ENCODE peak calls at places on chromosomes 11 and 22, in eight cellular contexts. One of them, this sample, is unnamed.

GRCh38 chr11:4559527-4560440 is 14.8 kb downstream of the OR52M1 start:
- DNase-seq in gastrocnemius medialis: no peak
- DNase-seq in K562: no peak
- DNase-seq in tibial artery: no peak
- DNase-seq in heart left ventricle: no peak
- DNase-seq in hepatocyte: no peak
- DNase-seq in kidney: no peak
- DNase-seq in right atrium auricular region: no peak
- DNase-seq in this sample: no peak

GRCh38 chr11:8102965-8103364 is 22.0 kb downstream of the TUB start:
- DNase-seq in heart left ventricle: no peak
- DNase-seq in tibial artery: no peak
- DNase-seq in hepatocyte: no peak
- DNase-seq in kidney: no peak
- DNase-seq in K562: no peak
- DNase-seq in right atrium auricular region: no peak
- DNase-seq in gastrocnemius medialis: no peak
- DNase-seq in this sample: no peak

GRCh38 chr11:82557274-82557673 is 176.4 kb downstream of the FAM181B start:
- DNase-seq in heart left ventricle: peak; percentile 54
- DNase-seq in tibial artery: peak; percentile 66
- DNase-seq in kidney: no peak
- DNase-seq in hepatocyte: no peak
- DNase-seq in right atrium auricular region: no peak
- DNase-seq in K562: no peak
- DNase-seq in gastrocnemius medialis: no peak
- DNase-seq in this sample: peak; percentile 59

GRCh38 chr11:30488304-30488998 is 97.7 kb downstream of the MPPED2 start:
- DNase-seq in right atrium auricular region: no peak
- DNase-seq in hepatocyte: peak; percentile 80
- DNase-seq in heart left ventricle: no peak
- DNase-seq in K562: no peak
- DNase-seq in gastrocnemius medialis: peak; percentile 57
- DNase-seq in tibial artery: no peak
- DNase-seq in kidney: no peak
- DNase-seq in this sample: no peak

GRCh38 chr11:111358038-111359001 is 20.8 kb downstream of the POU2AF1 start:
- DNase-seq in tibial artery: no peak
- DNase-seq in kidney: peak; percentile 72
- DNase-seq in right atrium auricular region: no peak
- DNase-seq in K562: no peak
- DNase-seq in heart left ventricle: no peak
- DNase-seq in gastrocnemius medialis: no peak
- DNase-seq in hepatocyte: no peak
- DNase-seq in this sample: no peak

GRCh38 chr11:64918056-64918455 is 1.0 kb upstream of the ATG2A start:
- DNase-seq in right atrium auricular region: no peak
- DNase-seq in hepatocyte: peak; percentile 67
- DNase-seq in heart left ventricle: no peak
- DNase-seq in kidney: no peak
- DNase-seq in gastrocnemius medialis: no peak
- DNase-seq in tibial artery: no peak
- DNase-seq in K562: no peak
- DNase-seq in this sample: no peak

GRCh38 chr11:65304613-65305012 is 10.1 kb upstream of the CDC42EP2 start:
- DNase-seq in hepatocyte: no peak
- DNase-seq in heart left ventricle: no peak
- DNase-seq in tibial artery: no peak
- DNase-seq in gastrocnemius medialis: no peak
- DNase-seq in right atrium auricular region: no peak
- DNase-seq in K562: no peak
- DNase-seq in kidney: no peak
- DNase-seq in this sample: no peak

GRCh38 chr11:78253797-78254196 is 65.1 kb downstream of the USP35 start:
- DNase-seq in tibial artery: no peak
- DNase-seq in kidney: no peak
- DNase-seq in right atrium auricular region: no peak
- DNase-seq in K562: no peak
- DNase-seq in heart left ventricle: no peak
- DNase-seq in hepatocyte: no peak
- DNase-seq in gastrocnemius medialis: no peak
- DNase-seq in this sample: no peak

GRCh38 chr11:67522338-67522737 is 908 bp downstream of the CABP2 start:
- DNase-seq in K562: no peak
- DNase-seq in right atrium auricular region: no peak
- DNase-seq in kidney: peak; percentile 59
- DNase-seq in hepatocyte: no peak
- DNase-seq in gastrocnemius medialis: no peak
- DNase-seq in heart left ventricle: no peak
- DNase-seq in tibial artery: no peak
- DNase-seq in this sample: no peak

GRCh38 chr22:48968201-48968959 is 859.3 kb downstream of the BRD1 start:
- DNase-seq in right atrium auricular region: peak; percentile 34
- DNase-seq in gastrocnemius medialis: no peak
- DNase-seq in K562: no peak
- DNase-seq in tibial artery: no peak
- DNase-seq in kidney: no peak
- DNase-seq in hepatocyte: peak; percentile 74
- DNase-seq in heart left ventricle: no peak
- DNase-seq in this sample: no peak

GRCh38 chr11:529740-530411 is 5.5 kb downstream of the HRAS start:
- DNase-seq in tibial artery: no peak
- DNase-seq in heart left ventricle: no peak
- DNase-seq in K562: no peak
- DNase-seq in kidney: no peak
- DNase-seq in hepatocyte: peak; percentile 5
- DNase-seq in right atrium auricular region: no peak
- DNase-seq in gastrocnemius medialis: no peak
- DNase-seq in this sample: no peak

GRCh38 chr11:121645596-121645995 is 192.8 kb upstream of the SORL1-AS1 start:
- DNase-seq in gastrocnemius medialis: no peak
- DNase-seq in right atrium auricular region: no peak
- DNase-seq in hepatocyte: no peak
- DNase-seq in heart left ventricle: no peak
- DNase-seq in tibial artery: no peak
- DNase-seq in K562: no peak
- DNase-seq in kidney: no peak
- DNase-seq in this sample: no peak

GRCh38 chr11:95364324-95365295 is 133.6 kb upstream of the SESN3 start:
- DNase-seq in tibial artery: no peak
- DNase-seq in hepatocyte: peak; percentile 30
- DNase-seq in right atrium auricular region: no peak
- DNase-seq in heart left ventricle: no peak
- DNase-seq in K562: no peak
- DNase-seq in gastrocnemius medialis: no peak
- DNase-seq in kidney: no peak
- DNase-seq in this sample: no peak

GRCh38 chr11:133072366-133072765 is 459.9 kb downstream of the OPCML start:
- DNase-seq in tibial artery: no peak
- DNase-seq in K562: no peak
- DNase-seq in kidney: no peak
- DNase-seq in gastrocnemius medialis: no peak
- DNase-seq in hepatocyte: no peak
- DNase-seq in right atrium auricular region: no peak
- DNase-seq in heart left ventricle: no peak
- DNase-seq in this sample: no peak

GRCh38 chr11:33827206-33827605 is 52.9 kb upstream of the FBXO3 start:
- DNase-seq in heart left ventricle: no peak
- DNase-seq in right atrium auricular region: no peak
- DNase-seq in tibial artery: no peak
- DNase-seq in K562: no peak
- DNase-seq in hepatocyte: no peak
- DNase-seq in gastrocnemius medialis: no peak
- DNase-seq in kidney: no peak
- DNase-seq in this sample: no peak

GRCh38 chr11:69696749-69697488 is 6.9 kb downstream of the FGF19 start:
- DNase-seq in right atrium auricular region: no peak
- DNase-seq in heart left ventricle: no peak
- DNase-seq in K562: no peak
- DNase-seq in hepatocyte: no peak
- DNase-seq in gastrocnemius medialis: no peak
- DNase-seq in tibial artery: no peak
- DNase-seq in kidney: no peak
- DNase-seq in this sample: no peak

GRCh38 chr22:43878079-43878795 is 13.6 kb downstream of the PNPLA5 start:
- DNase-seq in gastrocnemius medialis: no peak
- DNase-seq in right atrium auricular region: no peak
- DNase-seq in kidney: peak; percentile 22
- DNase-seq in heart left ventricle: no peak
- DNase-seq in K562: no peak
- DNase-seq in hepatocyte: no peak
- DNase-seq in tibial artery: no peak
- DNase-seq in this sample: no peak

DNA sequence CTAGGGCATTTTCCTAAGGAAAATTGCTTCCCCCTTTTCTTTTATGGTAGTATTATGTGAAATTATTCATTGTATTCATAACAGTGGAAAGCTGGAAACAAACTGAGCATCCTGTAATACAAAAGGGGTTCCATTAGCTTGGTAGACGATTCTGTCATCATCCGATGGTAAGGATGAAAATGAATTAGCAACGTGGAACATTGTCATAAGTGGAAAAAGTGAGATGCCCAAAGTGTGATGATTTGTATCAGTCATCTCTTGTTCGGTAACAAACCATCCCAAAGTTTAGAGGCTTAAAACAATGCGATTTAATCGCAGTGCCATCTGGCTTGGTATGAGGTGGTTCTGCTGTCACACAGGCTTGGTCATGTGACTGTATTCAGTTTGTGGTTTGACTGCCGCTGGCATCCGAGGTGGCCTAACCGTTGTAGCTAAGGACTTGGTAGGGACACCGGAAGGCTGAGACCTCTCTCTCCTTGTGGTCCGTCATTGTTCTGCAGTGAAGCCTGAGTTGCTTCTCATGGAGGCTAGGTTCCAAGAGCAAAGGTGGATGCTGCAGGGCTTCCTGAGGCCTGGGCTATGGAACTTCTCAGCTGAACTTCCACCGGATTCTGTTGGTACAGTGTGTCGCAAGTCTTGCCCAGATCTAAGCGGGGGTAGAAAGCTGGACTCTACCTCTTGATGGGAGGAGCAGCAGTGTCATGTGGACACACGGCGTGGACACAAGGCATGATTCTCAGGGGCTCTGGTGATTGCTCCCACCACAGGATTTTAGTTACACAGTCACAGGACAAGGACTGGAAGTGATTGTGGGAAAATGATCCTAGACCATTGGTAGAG is 36.2 kb downstream of the BCR start:
- DNase-seq in hepatocyte: no peak
- DNase-seq in heart left ventricle: no peak
- DNase-seq in gastrocnemius medialis: no peak
- DNase-seq in K562: peak; percentile 53
- DNase-seq in tibial artery: no peak
- DNase-seq in kidney: peak; percentile 25
- DNase-seq in right atrium auricular region: no peak
- DNase-seq in this sample: peak; percentile 48
- H3K27ac ChIP-seq in hepatocyte: peak overlapping the region; percentile 70
- H3K27ac ChIP-seq in heart left ventricle: peak overlapping the region; percentile 23
- H3K27ac ChIP-seq in gastrocnemius medialis: no peak overlapping the region
- H3K27ac ChIP-seq in K562: no peak overlapping the region
- H3K27ac ChIP-seq in tibial artery: peak overlapping the region; percentile 43
- H3K27ac ChIP-seq in kidney: peak overlapping the region; percentile 71
- H3K27ac ChIP-seq in right atrium auricular region: peak overlapping the region; percentile 32
- H3K27ac ChIP-seq in this sample: peak overlapping the region; percentile 58

DNA sequence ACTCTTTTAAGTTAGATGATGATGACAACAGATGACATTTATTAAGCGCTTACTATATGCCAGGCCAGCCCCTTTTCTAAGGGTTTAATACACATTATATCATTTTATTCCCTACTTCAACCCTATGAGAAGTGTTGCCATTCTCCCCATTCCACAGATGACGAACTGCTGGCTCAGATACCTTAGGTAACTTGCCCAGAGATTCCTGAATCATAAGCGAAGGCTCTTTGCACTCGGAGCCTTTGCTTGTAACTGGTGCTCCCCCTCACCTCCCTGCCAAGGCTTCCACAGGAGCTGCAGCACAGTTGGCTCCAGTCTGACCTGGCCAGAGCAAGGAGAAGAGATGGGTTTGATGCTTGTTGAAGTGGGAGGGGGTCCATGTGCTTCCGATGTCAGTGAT is 43.0 kb downstream of the DBX1 start:
- DNase-seq in tibial artery: no peak
- DNase-seq in hepatocyte: no peak
- DNase-seq in K562: no peak
- DNase-seq in right atrium auricular region: no peak
- DNase-seq in heart left ventricle: no peak
- DNase-seq in gastrocnemius medialis: no peak
- DNase-seq in kidney: no peak
- DNase-seq in this sample: no peak
- TF ChIP-seq CTCF in tibial artery: no peak
- TF ChIP-seq CTCF in hepatocyte: no peak
- TF ChIP-seq CTCF in K562: no peak
- TF ChIP-seq CTCF in right atrium auricular region: no peak
- TF ChIP-seq CTCF in heart left ventricle: no peak
- TF ChIP-seq CTCF in gastrocnemius medialis: no peak
- TF ChIP-seq CTCF in kidney: no peak
- TF ChIP-seq CTCF in this sample: no peak

GRCh38 chr11:80104196-80104595 is 663.4 kb upstream of the TENM4 start:
- DNase-seq in K562: no peak
- DNase-seq in hepatocyte: no peak
- DNase-seq in kidney: no peak
- DNase-seq in gastrocnemius medialis: no peak
- DNase-seq in right atrium auricular region: no peak
- DNase-seq in heart left ventricle: no peak
- DNase-seq in tibial artery: no peak
- DNase-seq in this sample: no peak

GRCh38 chr11:80103149-80103859 is 662.5 kb upstream of the TENM4 start:
- DNase-seq in K562: no peak
- DNase-seq in hepatocyte: peak; percentile 25
- DNase-seq in gastrocnemius medialis: no peak
- DNase-seq in right atrium auricular region: no peak
- DNase-seq in kidney: no peak
- DNase-seq in tibial artery: no peak
- DNase-seq in heart left ventricle: no peak
- DNase-seq in this sample: no peak

GRCh38 chr11:80109652-80110051 is 668.8 kb upstream of the TENM4 start:
- DNase-seq in tibial artery: no peak
- DNase-seq in right atrium auricular region: no peak
- DNase-seq in hepatocyte: no peak
- DNase-seq in gastrocnemius medialis: no peak
- DNase-seq in heart left ventricle: no peak
- DNase-seq in K562: no peak
- DNase-seq in kidney: no peak
- DNase-seq in this sample: no peak

GRCh38 chr11:80107415-80107814 is 666.6 kb upstream of the TENM4 start:
- DNase-seq in kidney: no peak
- DNase-seq in K562: no peak
- DNase-seq in right atrium auricular region: no peak
- DNase-seq in gastrocnemius medialis: no peak
- DNase-seq in heart left ventricle: no peak
- DNase-seq in tibial artery: no peak
- DNase-seq in hepatocyte: no peak
- DNase-seq in this sample: no peak

GRCh38 chr11:80109031-80109430 is 668.2 kb upstream of the TENM4 start:
- DNase-seq in kidney: no peak
- DNase-seq in K562: no peak
- DNase-seq in right atrium auricular region: no peak
- DNase-seq in gastrocnemius medialis: no peak
- DNase-seq in heart left ventricle: no peak
- DNase-seq in hepatocyte: no peak
- DNase-seq in tibial artery: no peak
- DNase-seq in this sample: no peak
- H3K27ac ChIP-seq in kidney: no peak overlapping the region
- H3K27ac ChIP-seq in K562: no peak overlapping the region
- H3K27ac ChIP-seq in right atrium auricular region: no peak overlapping the region
- H3K27ac ChIP-seq in gastrocnemius medialis: no peak overlapping the region
- H3K27ac ChIP-seq in heart left ventricle: no peak overlapping the region
- H3K27ac ChIP-seq in hepatocyte: no peak overlapping the region
- H3K27ac ChIP-seq in tibial artery: no peak overlapping the region
- H3K27ac ChIP-seq in this sample: no peak overlapping the region

GRCh38 chr11:79472736-79473536 is 32.1 kb upstream of the TENM4 start:
- DNase-seq in right atrium auricular region: no peak
- DNase-seq in gastrocnemius medialis: no peak
- DNase-seq in K562: no peak
- DNase-seq in tibial artery: no peak
- DNase-seq in heart left ventricle: no peak
- DNase-seq in hepatocyte: no peak
- DNase-seq in kidney: no peak
- DNase-seq in this sample: no peak
- TF ChIP-seq CTCF in right atrium auricular region: no peak
- TF ChIP-seq CTCF in gastrocnemius medialis: no peak
- TF ChIP-seq CTCF in K562: no peak
- TF ChIP-seq CTCF in tibial artery: no peak
- TF ChIP-seq CTCF in heart left ventricle: no peak
- TF ChIP-seq CTCF in hepatocyte: no peak
- TF ChIP-seq CTCF in kidney: no peak
- TF ChIP-seq CTCF in this sample: no peak